ENCODE peak calls at places on chromosome X, in ten cellular contexts. One of them, this sample, is unnamed.

GRCh38 chrX:18424482-18425198 is 768 bp upstream of the CDKL5 start:
- DNase-seq in stimulated activated CD4-positive, alpha-beta T cell treated with anti-CD3 and anti-CD28 coated beads, Interleukin-15, amount 100 ng/mL, for 1 hour: no peak
- DNase-seq in glomerular endothelial cell: no peak
- DNase-seq in A549: peak
- DNase-seq in right atrium auricular region: no peak
- DNase-seq in cerebellum: peak
- DNase-seq in activated CD4-positive, alpha-beta T cell treated with anti-CD3 and anti-CD28 coated beads, Interleukin-2, amount 10 ng/mL, durations not matched to agents 7 days and 5 days: peak
- DNase-seq in lower leg skin: no peak
- DNase-seq in fibroblast of mammary gland: peak
- DNase-seq in mucosa of descending colon: no peak
- DNase-seq in this sample: no peak

GRCh38 chrX:103889216-103889615 is 57.2 kb upstream of the RAB9B start:
- DNase-seq in stimulated activated CD4-positive, alpha-beta T cell treated with anti-CD3 and anti-CD28 coated beads, Interleukin-15, amount 100 ng/mL, for 1 hour: no peak
- DNase-seq in glomerular endothelial cell: no peak
- DNase-seq in A549: no peak
- DNase-seq in right atrium auricular region: no peak
- DNase-seq in cerebellum: no peak
- DNase-seq in activated CD4-positive, alpha-beta T cell treated with anti-CD3 and anti-CD28 coated beads, Interleukin-2, amount 10 ng/mL, durations not matched to agents 7 days and 5 days: no peak
- DNase-seq in lower leg skin: no peak
- DNase-seq in fibroblast of mammary gland: no peak
- DNase-seq in mucosa of descending colon: no peak
- DNase-seq in this sample: no peak

GRCh38 chrX:9873952-9874351 is 87.7 kb downstream of the SHROOM2 start:
- DNase-seq in stimulated activated CD4-positive, alpha-beta T cell treated with anti-CD3 and anti-CD28 coated beads, Interleukin-15, amount 100 ng/mL, for 1 hour: no peak
- DNase-seq in glomerular endothelial cell: no peak
- DNase-seq in A549: peak
- DNase-seq in right atrium auricular region: no peak
- DNase-seq in cerebellum: peak
- DNase-seq in activated CD4-positive, alpha-beta T cell treated with anti-CD3 and anti-CD28 coated beads, Interleukin-2, amount 10 ng/mL, durations not matched to agents 7 days and 5 days: peak
- DNase-seq in lower leg skin: peak
- DNase-seq in fibroblast of mammary gland: no peak
- DNase-seq in mucosa of descending colon: peak
- DNase-seq in this sample: no peak

GRCh38 chrX:40821780-40822179 is 86.4 kb upstream of the MED14 start:
- DNase-seq in stimulated activated CD4-positive, alpha-beta T cell treated with anti-CD3 and anti-CD28 coated beads, Interleukin-15, amount 100 ng/mL, for 1 hour: no peak
- DNase-seq in glomerular endothelial cell: no peak
- DNase-seq in A549: no peak
- DNase-seq in right atrium auricular region: no peak
- DNase-seq in cerebellum: no peak
- DNase-seq in activated CD4-positive, alpha-beta T cell treated with anti-CD3 and anti-CD28 coated beads, Interleukin-2, amount 10 ng/mL, durations not matched to agents 7 days and 5 days: no peak
- DNase-seq in lower leg skin: no peak
- DNase-seq in fibroblast of mammary gland: no peak
- DNase-seq in mucosa of descending colon: no peak
- DNase-seq in this sample: no peak

GRCh38 chrX:68829594-68830485 is 1.0 kb downstream of the EFNB1 start:
- DNase-seq in stimulated activated CD4-positive, alpha-beta T cell treated with anti-CD3 and anti-CD28 coated beads, Interleukin-15, amount 100 ng/mL, for 1 hour: no peak
- DNase-seq in glomerular endothelial cell: no peak
- DNase-seq in A549: peak
- DNase-seq in right atrium auricular region: peak
- DNase-seq in cerebellum: no peak
- DNase-seq in activated CD4-positive, alpha-beta T cell treated with anti-CD3 and anti-CD28 coated beads, Interleukin-2, amount 10 ng/mL, durations not matched to agents 7 days and 5 days: peak
- DNase-seq in lower leg skin: no peak
- DNase-seq in fibroblast of mammary gland: peak
- DNase-seq in mucosa of descending colon: peak
- DNase-seq in this sample: peak

GRCh38 chrX:103722505-103722904 is 11.8 kb downstream of the TMEM31 start:
- DNase-seq in stimulated activated CD4-positive, alpha-beta T cell treated with anti-CD3 and anti-CD28 coated beads, Interleukin-15, amount 100 ng/mL, for 1 hour: no peak
- DNase-seq in glomerular endothelial cell: no peak
- DNase-seq in A549: no peak
- DNase-seq in right atrium auricular region: no peak
- DNase-seq in cerebellum: peak
- DNase-seq in activated CD4-positive, alpha-beta T cell treated with anti-CD3 and anti-CD28 coated beads, Interleukin-2, amount 10 ng/mL, durations not matched to agents 7 days and 5 days: no peak
- DNase-seq in lower leg skin: no peak
- DNase-seq in fibroblast of mammary gland: peak
- DNase-seq in mucosa of descending colon: no peak
- DNase-seq in this sample: no peak

GRCh38 chrX:88613338-88613737 is 133.7 kb upstream of the CPXCR1 start:
- DNase-seq in stimulated activated CD4-positive, alpha-beta T cell treated with anti-CD3 and anti-CD28 coated beads, Interleukin-15, amount 100 ng/mL, for 1 hour: no peak
- DNase-seq in glomerular endothelial cell: no peak
- DNase-seq in A549: peak
- DNase-seq in right atrium auricular region: no peak
- DNase-seq in cerebellum: no peak
- DNase-seq in activated CD4-positive, alpha-beta T cell treated with anti-CD3 and anti-CD28 coated beads, Interleukin-2, amount 10 ng/mL, durations not matched to agents 7 days and 5 days: no peak
- DNase-seq in lower leg skin: no peak
- DNase-seq in fibroblast of mammary gland: peak
- DNase-seq in mucosa of descending colon: no peak
- DNase-seq in this sample: no peak

GRCh38 chrX:20382518-20383291 is 116.0 kb upstream of the RPS6KA3 start:
- DNase-seq in stimulated activated CD4-positive, alpha-beta T cell treated with anti-CD3 and anti-CD28 coated beads, Interleukin-15, amount 100 ng/mL, for 1 hour: no peak
- DNase-seq in glomerular endothelial cell: no peak
- DNase-seq in A549: peak
- DNase-seq in right atrium auricular region: no peak
- DNase-seq in cerebellum: peak
- DNase-seq in activated CD4-positive, alpha-beta T cell treated with anti-CD3 and anti-CD28 coated beads, Interleukin-2, amount 10 ng/mL, durations not matched to agents 7 days and 5 days: peak
- DNase-seq in lower leg skin: no peak
- DNase-seq in fibroblast of mammary gland: no peak
- DNase-seq in mucosa of descending colon: no peak
- DNase-seq in this sample: no peak

GRCh38 chrX:39969826-39970569 is 127.8 kb downstream of the BCOR start:
- DNase-seq in stimulated activated CD4-positive, alpha-beta T cell treated with anti-CD3 and anti-CD28 coated beads, Interleukin-15, amount 100 ng/mL, for 1 hour: no peak
- DNase-seq in glomerular endothelial cell: no peak
- DNase-seq in A549: no peak
- DNase-seq in right atrium auricular region: no peak
- DNase-seq in cerebellum: no peak
- DNase-seq in activated CD4-positive, alpha-beta T cell treated with anti-CD3 and anti-CD28 coated beads, Interleukin-2, amount 10 ng/mL, durations not matched to agents 7 days and 5 days: no peak
- DNase-seq in lower leg skin: no peak
- DNase-seq in fibroblast of mammary gland: no peak
- DNase-seq in mucosa of descending colon: no peak
- DNase-seq in this sample: peak

GRCh38 chrX:119692241-119693031 is 532 bp downstream of the SEPTIN6 start:
- DNase-seq in stimulated activated CD4-positive, alpha-beta T cell treated with anti-CD3 and anti-CD28 coated beads, Interleukin-15, amount 100 ng/mL, for 1 hour: peak
- DNase-seq in glomerular endothelial cell: no peak
- DNase-seq in A549: peak
- DNase-seq in right atrium auricular region: peak
- DNase-seq in cerebellum: peak
- DNase-seq in activated CD4-positive, alpha-beta T cell treated with anti-CD3 and anti-CD28 coated beads, Interleukin-2, amount 10 ng/mL, durations not matched to agents 7 days and 5 days: peak
- DNase-seq in lower leg skin: no peak
- DNase-seq in fibroblast of mammary gland: peak
- DNase-seq in mucosa of descending colon: peak
- DNase-seq in this sample: no peak

GRCh38 chrX:729583-730409 is 99.2 kb downstream of the SHOX start:
- DNase-seq in stimulated activated CD4-positive, alpha-beta T cell treated with anti-CD3 and anti-CD28 coated beads, Interleukin-15, amount 100 ng/mL, for 1 hour: no peak
- DNase-seq in glomerular endothelial cell: no peak
- DNase-seq in A549: no peak
- DNase-seq in right atrium auricular region: no peak
- DNase-seq in cerebellum: no peak
- DNase-seq in activated CD4-positive, alpha-beta T cell treated with anti-CD3 and anti-CD28 coated beads, Interleukin-2, amount 10 ng/mL, durations not matched to agents 7 days and 5 days: no peak
- DNase-seq in lower leg skin: no peak
- DNase-seq in fibroblast of mammary gland: no peak
- DNase-seq in mucosa of descending colon: no peak
- DNase-seq in this sample: no peak

GRCh38 chrX:103369479-103369878 is 6.9 kb upstream of the BEX3 start:
- DNase-seq in stimulated activated CD4-positive, alpha-beta T cell treated with anti-CD3 and anti-CD28 coated beads, Interleukin-15, amount 100 ng/mL, for 1 hour: no peak
- DNase-seq in glomerular endothelial cell: no peak
- DNase-seq in A549: no peak
- DNase-seq in right atrium auricular region: no peak
- DNase-seq in cerebellum: no peak
- DNase-seq in activated CD4-positive, alpha-beta T cell treated with anti-CD3 and anti-CD28 coated beads, Interleukin-2, amount 10 ng/mL, durations not matched to agents 7 days and 5 days: no peak
- DNase-seq in lower leg skin: no peak
- DNase-seq in fibroblast of mammary gland: no peak
- DNase-seq in mucosa of descending colon: no peak
- DNase-seq in this sample: no peak

GRCh38 chrX:82141942-82142341 is 940.0 kb downstream of the SH3BGRL start:
- DNase-seq in stimulated activated CD4-positive, alpha-beta T cell treated with anti-CD3 and anti-CD28 coated beads, Interleukin-15, amount 100 ng/mL, for 1 hour: no peak
- DNase-seq in glomerular endothelial cell: no peak
- DNase-seq in A549: no peak
- DNase-seq in right atrium auricular region: no peak
- DNase-seq in cerebellum: no peak
- DNase-seq in activated CD4-positive, alpha-beta T cell treated with anti-CD3 and anti-CD28 coated beads, Interleukin-2, amount 10 ng/mL, durations not matched to agents 7 days and 5 days: peak
- DNase-seq in lower leg skin: no peak
- DNase-seq in fibroblast of mammary gland: no peak
- DNase-seq in mucosa of descending colon: no peak
- DNase-seq in this sample: no peak

GRCh38 chrX:154486396-154487207 is at the start of gene UBL4A:
- DNase-seq in stimulated activated CD4-positive, alpha-beta T cell treated with anti-CD3 and anti-CD28 coated beads, Interleukin-15, amount 100 ng/mL, for 1 hour: peak
- DNase-seq in glomerular endothelial cell: no peak
- DNase-seq in A549: peak
- DNase-seq in right atrium auricular region: no peak
- DNase-seq in cerebellum: peak
- DNase-seq in activated CD4-positive, alpha-beta T cell treated with anti-CD3 and anti-CD28 coated beads, Interleukin-2, amount 10 ng/mL, durations not matched to agents 7 days and 5 days: peak
- DNase-seq in lower leg skin: peak
- DNase-seq in fibroblast of mammary gland: peak
- DNase-seq in mucosa of descending colon: peak
- DNase-seq in this sample: peak

GRCh38 chrX:27598312-27598711 is 8.2 kb downstream of the DCAF8L2 start:
- DNase-seq in stimulated activated CD4-positive, alpha-beta T cell treated with anti-CD3 and anti-CD28 coated beads, Interleukin-15, amount 100 ng/mL, for 1 hour: no peak
- DNase-seq in glomerular endothelial cell: no peak
- DNase-seq in A549: no peak
- DNase-seq in right atrium auricular region: no peak
- DNase-seq in cerebellum: no peak
- DNase-seq in activated CD4-positive, alpha-beta T cell treated with anti-CD3 and anti-CD28 coated beads, Interleukin-2, amount 10 ng/mL, durations not matched to agents 7 days and 5 days: no peak
- DNase-seq in lower leg skin: no peak
- DNase-seq in fibroblast of mammary gland: no peak
- DNase-seq in mucosa of descending colon: peak
- DNase-seq in this sample: no peak

GRCh38 chrX:9859711-9860555 is 73.7 kb downstream of the SHROOM2 start:
- DNase-seq in stimulated activated CD4-positive, alpha-beta T cell treated with anti-CD3 and anti-CD28 coated beads, Interleukin-15, amount 100 ng/mL, for 1 hour: no peak
- DNase-seq in glomerular endothelial cell: no peak
- DNase-seq in A549: no peak
- DNase-seq in right atrium auricular region: no peak
- DNase-seq in cerebellum: no peak
- DNase-seq in activated CD4-positive, alpha-beta T cell treated with anti-CD3 and anti-CD28 coated beads, Interleukin-2, amount 10 ng/mL, durations not matched to agents 7 days and 5 days: no peak
- DNase-seq in lower leg skin: no peak
- DNase-seq in fibroblast of mammary gland: peak
- DNase-seq in mucosa of descending colon: no peak
- DNase-seq in this sample: no peak

GRCh38 chrX:50827996-50828395 is 14.0 kb upstream of the SHROOM4 start:
- DNase-seq in stimulated activated CD4-positive, alpha-beta T cell treated with anti-CD3 and anti-CD28 coated beads, Interleukin-15, amount 100 ng/mL, for 1 hour: no peak
- DNase-seq in glomerular endothelial cell: no peak
- DNase-seq in A549: peak
- DNase-seq in right atrium auricular region: no peak
- DNase-seq in cerebellum: no peak
- DNase-seq in activated CD4-positive, alpha-beta T cell treated with anti-CD3 and anti-CD28 coated beads, Interleukin-2, amount 10 ng/mL, durations not matched to agents 7 days and 5 days: no peak
- DNase-seq in lower leg skin: no peak
- DNase-seq in fibroblast of mammary gland: peak
- DNase-seq in mucosa of descending colon: no peak
- DNase-seq in this sample: peak

GRCh38 chrX:134718329-134719317 is 60.4 kb upstream of the PLAC1 start:
- DNase-seq in stimulated activated CD4-positive, alpha-beta T cell treated with anti-CD3 and anti-CD28 coated beads, Interleukin-15, amount 100 ng/mL, for 1 hour: no peak
- DNase-seq in glomerular endothelial cell: peak
- DNase-seq in A549: peak
- DNase-seq in right atrium auricular region: no peak
- DNase-seq in cerebellum: no peak
- DNase-seq in activated CD4-positive, alpha-beta T cell treated with anti-CD3 and anti-CD28 coated beads, Interleukin-2, amount 10 ng/mL, durations not matched to agents 7 days and 5 days: peak
- DNase-seq in lower leg skin: peak
- DNase-seq in fibroblast of mammary gland: peak
- DNase-seq in mucosa of descending colon: no peak
- DNase-seq in this sample: peak

GRCh38 chrX:9312922-9313867 is 151.7 kb upstream of the TBL1X start:
- DNase-seq in stimulated activated CD4-positive, alpha-beta T cell treated with anti-CD3 and anti-CD28 coated beads, Interleukin-15, amount 100 ng/mL, for 1 hour: peak
- DNase-seq in glomerular endothelial cell: no peak
- DNase-seq in A549: peak
- DNase-seq in right atrium auricular region: peak
- DNase-seq in cerebellum: no peak
- DNase-seq in activated CD4-positive, alpha-beta T cell treated with anti-CD3 and anti-CD28 coated beads, Interleukin-2, amount 10 ng/mL, durations not matched to agents 7 days and 5 days: peak
- DNase-seq in lower leg skin: peak
- DNase-seq in fibroblast of mammary gland: no peak
- DNase-seq in mucosa of descending colon: peak
- DNase-seq in this sample: peak

This sample was measured in dermis microvascular lymphatic vessel endothelial cell.